ENCODE peak calls at places on chromosomes 16 and 17, in six cellular contexts. G is endodermal cell, I is A549, V is sigmoid colon, S is GM18507, T is WTC11. L is an unnamed sample.

GRCh38 chr16:27428035-27428785 is 26.2 kb downstream of the IL21R start:
- DNase-seq in V (peak; percentile 28), T (no peak), S (no peak), G (no peak), I (no peak), L (no peak)

GRCh38 chr17:49439673-49440571 is 25.2 kb upstream of the PHB1 start:
- DNase-seq in T (no peak), S (no peak), I (no peak), V (no peak), G (peak; percentile 48), L (no peak)

GRCh38 chr16:1874854-1875253 is 2.9 kb upstream of the MEIOB start:
- DNase-seq in S (no peak), G (no peak), I (no peak), V (no peak), T (no peak), L (no peak)

GRCh38 chr17:41687828-41688640 is 651 bp upstream of the EIF1 start:
- DNase-seq in G (peak; percentile 66), T (no peak), I (peak; percentile 75), V (peak; percentile 81), S (no peak), L (no peak)

GRCh38 chr16:68281368-68282063 is 17.2 kb downstream of the SLC7A6 start:
- DNase-seq in S (no peak), T (no peak), G (no peak), I (no peak), V (no peak), L (no peak)

GRCh38 chr17:31596382-31597323 is 205.2 kb downstream of the RAB11FIP4 start:
- DNase-seq in I (peak; percentile 86), T (no peak), G (peak; percentile 89), S (peak; percentile 62), V (peak; percentile 91), L (peak; percentile 97)

GRCh38 chr17:16287563-16288027 is 65.7 kb downstream of the CENPV start:
- DNase-seq in V (no peak), G (no peak), I (peak; percentile 60), T (no peak), S (no peak), L (peak; percentile 77)

GRCh38 chr17:64505320-64506200 is 529 bp downstream of the DDX5 start:
- DNase-seq in I (peak; percentile 84), T (peak; percentile 81), S (no peak), V (peak; percentile 97), G (peak; percentile 89), L (no peak)

GRCh38 chr17:59791603-59792457 is 84.4 kb downstream of the VMP1 start:
- DNase-seq in I (peak; percentile 95), T (no peak), V (no peak), S (no peak), G (no peak), L (peak; percentile 67)

L was measured in AG04449.